ENCODE peak calls at places on chromosomes 5 and 9, in six cellular contexts. S, K, X, O, G and F are unnamed samples.

GRCh38 chr9:116008278-116008677 is 145.3 kb upstream of the PAPPA start:
- DNase-seq in S (no peak), K (no peak), X (peak), O (no peak), G (no peak), F (no peak)

GRCh38 chr9:116278326-116278725 is 124.7 kb downstream of the PAPPA start:
- DNase-seq in S (no peak), K (no peak), X (no peak), O (no peak), G (no peak), F (peak)

GRCh38 chr9:115650768-115651167 is 502.8 kb upstream of the PAPPA start:
- DNase-seq in S (no peak), K (no peak), X (peak), O (no peak), G (no peak), F (no peak)

GRCh38 chr5:72557576-72558336 is 50.5 kb upstream of the ZNF366 start:
- DNase-seq in S (no peak), K (no peak), X (no peak), O (no peak), G (no peak), F (no peak)

GRCh38 chr9:76400534-76401096 is 6.4 kb upstream of the RFK start:
- DNase-seq in S (no peak), K (no peak), X (peak), O (no peak), G (no peak), F (no peak)

GRCh38 chr5:108367679-108368334 is 14.1 kb downstream of the FBXL17 start:
- DNase-seq in S (no peak), K (no peak), X (no peak), O (no peak), G (no peak), F (no peak)

GRCh38 chr5:122076669-122077450 is 1.2 kb downstream of the LOX start:
- DNase-seq in S (peak), K (peak), X (peak), O (peak), G (peak), F (peak)

GRCh38 chr5:176447538-176447981 is 625 bp upstream of the FAF2 start:
- DNase-seq in S (no peak), K (no peak), X (no peak), O (no peak), G (no peak), F (no peak)

GRCh38 chr5:18202147-18202546 is 567.9 kb downstream of the TAF11L14 start:
- DNase-seq in S (no peak), K (no peak), X (no peak), O (no peak), G (no peak), F (no peak)

GRCh38 chr5:142874537-142874936 is 104.4 kb downstream of the ARHGAP26 start:
- DNase-seq in S (no peak), K (peak), X (no peak), O (peak), G (no peak), F (peak)

GRCh38 chr5:65623482-65623881 is 651 bp downstream of the TRIM23 start:
- DNase-seq in S (peak), K (no peak), X (no peak), O (no peak), G (no peak), F (no peak)

DNA sequence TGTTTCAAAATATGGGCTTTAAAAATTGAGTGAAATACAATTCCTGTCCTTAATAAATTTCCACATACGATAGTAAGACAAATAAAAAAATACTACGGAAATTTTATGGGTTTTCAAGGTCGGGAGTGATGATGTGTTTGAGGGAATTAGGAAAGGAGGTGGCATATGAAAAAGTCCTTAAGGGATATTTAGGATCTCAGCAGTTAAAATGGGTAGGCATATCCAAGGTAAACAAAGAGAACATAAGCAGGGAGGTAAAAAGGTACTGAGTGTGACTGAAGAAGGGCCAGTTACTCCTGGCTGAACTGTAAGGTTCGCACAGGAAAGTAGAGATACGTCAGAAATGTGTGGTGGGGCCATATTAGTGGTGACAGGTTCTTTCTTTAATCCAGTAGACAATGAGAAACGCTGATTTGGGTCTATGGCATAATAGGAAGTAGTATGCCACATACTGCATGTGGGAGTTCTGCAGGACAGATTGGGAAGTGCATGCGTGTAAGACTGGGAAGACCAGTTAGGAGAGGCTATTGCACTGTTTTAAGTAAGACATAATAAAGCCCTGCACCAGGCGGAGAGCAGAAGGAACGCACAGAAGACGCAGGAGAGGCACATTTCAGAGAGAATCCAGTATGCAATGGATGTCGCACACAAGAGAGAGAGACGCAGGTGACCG is 932 bp upstream of the HMGCR start:
- DNase-seq in S (peak), K (no peak), X (peak), O (no peak), G (peak), F (peak)
- TF ChIP-seq POLR2A in S (no peak), K (no peak), X (no peak), O (no peak), G (no peak), F (no peak)

GRCh38 chr9:112064871-112065270 is 110.2 kb downstream of the SUSD1 start:
- DNase-seq in S (no peak), K (no peak), X (no peak), O (no peak), G (no peak), F (no peak)

GRCh38 chr9:112072721-112073553 is 102.2 kb downstream of the SUSD1 start:
- DNase-seq in S (no peak), K (no peak), X (peak), O (no peak), G (no peak), F (no peak)

GRCh38 chr9:112074250-112075008 is 100.7 kb downstream of the SUSD1 start:
- DNase-seq in S (peak), K (no peak), X (peak), O (no peak), G (peak), F (no peak)

GRCh38 chr9:112065781-112066606 is 109.1 kb downstream of the SUSD1 start:
- DNase-seq in S (no peak), K (no peak), X (peak), O (no peak), G (peak), F (no peak)

GRCh38 chr9:112069318-112070169 is 105.6 kb downstream of the SUSD1 start:
- DNase-seq in S (peak), K (no peak), X (no peak), O (no peak), G (no peak), F (no peak)
- TF ChIP-seq POLR2A in S (no peak), K (no peak), X (no peak), O (no peak), G (no peak), F (no peak)

DNA sequence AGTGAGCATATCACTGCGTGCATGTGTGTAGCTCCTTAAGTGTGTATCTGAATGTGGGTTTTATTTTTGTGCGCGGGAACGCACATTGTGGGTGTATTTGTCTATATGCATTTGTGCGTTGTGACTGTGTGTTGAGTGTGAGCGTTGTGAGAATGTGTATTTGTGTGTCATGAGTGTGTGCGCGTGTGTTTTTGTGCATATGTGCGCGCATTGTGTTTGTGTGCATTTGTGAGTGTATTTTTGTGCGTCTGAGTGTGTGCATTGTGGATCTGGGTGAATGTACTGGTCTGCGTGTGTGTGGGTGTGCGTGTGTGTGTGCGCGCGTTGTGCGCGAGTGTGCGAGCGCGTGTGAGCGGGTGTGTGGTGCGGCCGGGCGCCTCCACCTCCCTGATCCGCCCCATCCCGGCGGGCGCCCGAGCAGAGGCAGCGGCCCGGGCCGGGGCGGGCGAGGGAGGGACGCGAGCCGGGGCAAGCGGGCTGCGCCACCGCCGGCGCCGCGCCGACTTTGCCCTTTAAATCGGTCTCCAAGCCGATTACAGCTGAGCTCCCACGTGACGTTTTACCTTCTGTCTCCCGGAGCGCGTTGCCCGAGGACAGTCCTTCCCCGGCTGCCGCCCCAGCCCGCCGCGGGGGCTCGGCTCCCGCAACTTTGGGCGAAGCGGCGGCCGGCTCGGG is at the start of gene RASGRF2:
- DNase-seq in S (no peak), K (no peak), X (peak), O (no peak), G (peak), F (no peak)
- TF ChIP-seq POLR2A in S (no peak), K (no peak), X (no peak), O (no peak), G (no peak), F (no peak)

GRCh38 chr9:119216891-119217290 is 152.3 kb downstream of the BRINP1 start:
- DNase-seq in S (no peak), K (no peak), X (no peak), O (no peak), G (peak), F (no peak)
- TF ChIP-seq POLR2A in S (no peak), K (no peak), X (no peak), O (no peak), G (no peak), F (no peak)

DNA sequence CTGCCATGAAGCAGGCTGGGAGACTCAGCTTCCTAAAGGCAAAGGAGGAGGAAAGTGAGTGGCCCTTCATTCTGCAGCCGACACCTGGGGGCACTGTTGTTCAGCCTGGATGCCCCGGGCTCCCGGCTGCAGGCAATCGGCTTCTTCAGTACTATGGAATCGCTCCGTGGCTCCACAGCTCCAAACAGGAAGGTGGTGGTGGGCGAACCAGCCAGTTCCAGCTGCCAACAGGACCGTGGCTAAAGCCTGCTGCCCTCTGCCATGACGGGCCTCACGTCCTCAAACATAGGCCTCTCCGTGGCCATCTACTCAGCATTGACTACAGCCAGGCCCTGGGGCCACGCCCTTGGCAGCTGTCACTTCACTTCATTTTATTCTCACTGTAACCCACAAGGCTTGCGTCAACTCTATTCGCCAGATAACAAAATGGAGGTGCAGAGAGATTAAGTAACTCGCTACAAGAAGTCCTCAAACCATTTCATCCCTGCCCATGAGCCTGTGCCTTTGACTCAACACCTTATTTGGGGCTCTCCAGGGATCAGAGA is 38.1 kb downstream of the PAX5 start:
- DNase-seq in S (peak), K (no peak), X (peak), O (no peak), G (no peak), F (peak)
- TF ChIP-seq POLR2A in S (no peak), K (no peak), X (no peak), O (no peak), G (no peak), F (no peak)